ENCODE peak calls at places on chromosomes 16 and 17, in eight cellular contexts. C, D, W, H, M, X, U and V are unnamed samples. For H3K4me1, the result is how much of the 10 kb centered on the place peaks cover.

GRCh38 chr17:27807567-27808470 is 7.5 kb upstream of the NOS2 start:
- DNase-seq in C (no peak), X (no peak), M (no peak), D (no peak), U (no peak), H (peak), W (peak), V (no peak)

GRCh38 chr16:2489581-2489980 is 14.7 kb downstream of the TBC1D24 start:
- DNase-seq in M (no peak), U (no peak), D (no peak), H (no peak), X (no peak), C (no peak), W (no peak), V (no peak)

GRCh38 chr17:74512624-74513084 is 18.6 kb downstream of the CD300LB start:
- DNase-seq in U (no peak), D (no peak), M (peak), W (peak), X (no peak), C (peak), H (peak), V (no peak)

GRCh38 chr16:13913374-13914292 is 6.3 kb upstream of the ERCC4 start:
- DNase-seq in D (no peak), X (no peak), W (no peak), H (no peak), C (no peak), M (no peak), U (no peak), V (no peak)

GRCh38 chr16:1044515-1045362 is 27.8 kb upstream of the SSTR5 start:
- DNase-seq in M (no peak), D (no peak), X (no peak), U (no peak), H (no peak), C (peak), W (no peak), V (no peak)

GRCh38 chr17:55285340-55286301 is 20.9 kb downstream of the HLF start:
- DNase-seq in C (peak), U (peak), W (peak), X (no peak), H (no peak), D (peak), M (peak), V (peak)

GRCh38 chr17:77185137-77185536 is 44.4 kb downstream of the SEC14L1 start:
- DNase-seq in U (no peak), X (no peak), H (no peak), D (no peak), C (no peak), W (no peak), M (no peak), V (no peak)

GRCh38 chr16:17515421-17516210 is 44.9 kb upstream of the XYLT1 start:
- DNase-seq in H (no peak), U (no peak), X (no peak), C (peak), D (no peak), M (no peak), W (no peak), V (no peak)

GRCh38 chr16:9302102-9302501 is 210.7 kb downstream of the HAPSTR1 start:
- DNase-seq in D (no peak), U (no peak), C (no peak), M (no peak), H (no peak), X (no peak), W (no peak), V (no peak)

GRCh38 chr16:12340151-12340733 is 363.7 kb downstream of the SNX29 start:
- DNase-seq in M (no peak), X (no peak), W (peak), U (no peak), D (no peak), H (no peak), C (peak), V (peak)

GRCh38 chr16:3029499-3030127 is 5.8 kb downstream of the THOC6 start:
- DNase-seq in X (peak), D (no peak), M (no peak), H (no peak), U (no peak), C (no peak), W (no peak), V (no peak)

GRCh38 chr17:6473128-6473767 is 29.0 kb downstream of the PIMREG start:
- DNase-seq in C (peak), W (peak), D (peak), M (no peak), H (no peak), U (peak), X (peak), V (peak)

GRCh38 chr17:5468075-5468473 is 708 bp downstream of the DHX33 start:
- DNase-seq in W (no peak), C (no peak), D (no peak), M (no peak), H (no peak), U (no peak), X (peak), V (no peak)

GRCh38 chr17:57911834-57912673 is 43.2 kb downstream of the CUEDC1 start:
- DNase-seq in W (peak), U (peak), M (no peak), D (peak), C (peak), X (no peak), H (no peak), V (peak)

GRCh38 chr17:79080761-79081290 is 6.2 kb downstream of the ENGASE start:
- DNase-seq in H (no peak), M (no peak), W (no peak), U (no peak), X (no peak), D (no peak), C (no peak), V (no peak)

DNA sequence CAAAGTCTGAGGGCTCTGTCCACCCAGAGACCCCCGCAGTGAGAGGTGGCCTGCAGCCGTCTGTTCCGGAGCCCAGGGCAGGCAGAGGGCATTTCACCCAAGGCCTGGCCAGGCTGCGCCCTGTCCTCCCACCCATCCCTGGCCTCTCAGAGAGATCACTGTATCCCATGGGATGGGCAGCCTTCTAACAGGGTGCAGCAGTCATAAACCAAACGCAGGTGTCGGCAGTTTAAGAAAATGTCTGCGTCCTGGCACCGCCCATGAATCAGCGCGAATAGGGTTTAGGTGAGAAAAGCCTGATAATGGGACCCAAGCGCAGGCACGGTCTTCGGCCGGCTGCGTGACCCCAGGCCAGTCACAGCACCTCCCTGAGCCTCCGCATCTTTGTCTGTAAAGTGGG is 5.4 kb downstream of the CYBA start:
- DNase-seq in U (no peak), X (no peak), D (no peak), H (no peak), M (no peak), W (no peak), C (no peak), V (no peak)
- H3K4me1 ChIP-seq in U (under half), X (under half), D (under half), H (under half), M (under half), W (under half), C (under half), V (under half)

GRCh38 chr17:61409301-61410099 is 9.9 kb downstream of the TBX2 start:
- DNase-seq in C (peak), W (peak), H (no peak), U (peak), M (no peak), D (peak), X (peak), V (no peak)
- TF ChIP-seq EP300 in C (no peak), W (no peak), H (no peak), U (no peak), M (no peak), D (no peak), X (no peak), V (no peak)

GRCh38 chr16:75130150-75130771 is 13.7 kb upstream of the LDHD start:
- DNase-seq in W (no peak), H (no peak), X (no peak), D (no peak), C (no peak), M (no peak), U (no peak), V (no peak)
- TF ChIP-seq CTCF in W (no peak), H (no peak), X (no peak), D (no peak), C (peak), M (no peak), U (no peak), V (no peak)

GRCh38 chr16:85393674-85394510 is 219.2 kb upstream of the GSE1 start:
- DNase-seq in X (peak), U (peak), D (peak), C (peak), M (no peak), W (peak), H (no peak), V (no peak)
- H3K4me1 ChIP-seq in X (half or more), U (under half), D (half or more), C (half or more), M (under half), W (under half), H (under half), V (under half)

DNA sequence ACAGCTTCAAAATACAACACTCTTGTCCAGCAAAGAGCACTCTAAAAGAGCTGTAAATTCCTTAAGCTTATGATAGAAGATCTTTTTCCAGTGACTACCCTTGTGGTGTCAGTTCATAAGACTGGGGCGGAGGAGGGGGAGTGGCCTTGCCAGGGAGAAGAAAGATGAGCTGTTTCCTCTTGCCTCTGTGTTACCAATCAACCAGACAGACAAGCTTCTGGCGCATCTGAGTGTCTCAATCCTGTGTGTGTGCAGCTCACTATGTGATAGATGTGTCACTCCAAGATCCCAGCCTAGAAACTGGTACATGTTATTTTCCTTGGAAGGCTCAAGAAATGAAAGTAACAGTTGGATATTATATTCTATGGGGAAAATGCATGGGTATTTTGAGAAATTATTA is 167.4 kb upstream of the CACNG3 start:
- DNase-seq in H (no peak), M (peak), W (no peak), U (no peak), X (no peak), C (no peak), D (no peak), V (no peak)
- TF ChIP-seq EP300 in H (no peak), M (no peak), W (no peak), U (no peak), X (no peak), C (no peak), D (no peak), V (no peak)

GRCh38 chr17:65468321-65468720 is 93.1 kb downstream of the AXIN2 start:
- DNase-seq in C (no peak), U (no peak), H (no peak), W (no peak), X (no peak), M (no peak), D (no peak), V (no peak)
- TF ChIP-seq CTCF in C (no peak), U (no peak), H (no peak), W (no peak), X (no peak), M (no peak), D (no peak), V (no peak)

DNA sequence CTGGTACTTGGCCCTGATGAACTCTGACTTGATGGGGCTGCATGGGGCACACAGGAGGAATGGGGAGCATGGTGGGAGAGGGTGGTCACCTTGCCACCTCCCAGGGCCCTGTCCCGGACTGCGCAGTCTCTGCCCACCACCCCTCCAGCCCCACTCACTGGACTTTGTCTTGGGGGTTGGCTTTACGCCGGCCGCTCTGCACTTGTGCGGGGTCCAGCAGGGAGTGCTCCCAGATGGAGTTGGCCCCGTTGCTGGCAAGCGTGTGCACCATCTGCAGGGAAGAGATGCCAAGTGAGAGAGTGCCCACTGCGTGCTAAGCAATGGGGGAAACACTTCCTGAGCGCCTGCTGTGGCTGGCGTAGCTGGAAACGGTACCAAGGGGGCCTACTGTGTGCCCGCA is 6.7 kb downstream of the GIT1 start:
- DNase-seq in M (no peak), U (no peak), X (no peak), C (no peak), W (no peak), H (no peak), D (no peak), V (no peak)
- H3K4me1 ChIP-seq in M (half or more), U (under half), X (under half), C (under half), W (under half), H (under half), D (half or more), V (under half)

GRCh38 chr16:31202402-31203385 is at the start of gene PYCARD:
- DNase-seq in D (peak), C (peak), M (no peak), U (peak), H (no peak), X (peak), W (peak), V (peak)

GRCh38 chr16:31204871-31205666 is 2.5 kb upstream of the PYCARD start:
- DNase-seq in H (no peak), M (no peak), W (no peak), X (no peak), C (no peak), D (no peak), U (no peak), V (no peak)

GRCh38 chr16:31199430-31200041 is 3.0 kb downstream of the PYCARD start:
- DNase-seq in C (no peak), U (no peak), M (no peak), X (no peak), W (no peak), D (no peak), H (no peak), V (no peak)

GRCh38 chr16:31200821-31201510 is 1.6 kb downstream of the PYCARD start:
- DNase-seq in U (no peak), X (no peak), C (peak), M (no peak), W (no peak), D (no peak), H (no peak), V (no peak)

GRCh38 chr16:31201511-31202401 is 804 bp downstream of the PYCARD start:
- DNase-seq in W (peak), X (peak), C (no peak), U (peak), M (no peak), H (no peak), D (peak), V (no peak)
- TF ChIP-seq EP300 in W (no peak), X (no peak), C (no peak), U (no peak), M (no peak), H (no peak), D (no peak), V (no peak)